ENCODE peak calls at places on chromosomes 16 and 17, in nine cellular contexts. X is psoas muscle, I is lung, H is adrenal gland, J is endodermal cell, O is A549, N is Panc1, D is K562, P is heart left ventricle. B is an unnamed sample.

GRCh38 chr17:40551874-40552768 is 13.2 kb downstream of the CCR7 start:
- DNase-seq in X (peak; percentile 79), I (peak; percentile 30), H (peak; percentile 48), J (peak; percentile 45), O (peak; percentile 99), N (peak; percentile 48), D (peak; percentile 0), P (no peak), B (peak; percentile 75)

GRCh38 chr16:66964049-66964448 is 3.0 kb downstream of the CES3 start:
- DNase-seq in X (peak; percentile 42), I (no peak), H (no peak), J (no peak), O (no peak), N (no peak), D (no peak), P (no peak), B (peak; percentile 28)

GRCh38 chr17:43069368-43069898 is 44.4 kb downstream of the RND2 start:
- DNase-seq in X (no peak), I (no peak), H (no peak), J (no peak), O (no peak), N (no peak), D (no peak), P (no peak), B (no peak)

GRCh38 chr16:1151424-1152122 is 1.3 kb upstream of the CACNA1H start:
- DNase-seq in X (no peak), I (no peak), H (no peak), J (peak; percentile 57), O (no peak), N (no peak), D (no peak), P (no peak), B (no peak)

GRCh38 chr17:53896047-53896446 is 73.3 kb downstream of the KIF2B start:
- DNase-seq in X (no peak), I (no peak), H (no peak), J (no peak), O (no peak), N (no peak), D (no peak), P (no peak), B (no peak)

GRCh38 chr16:4646773-4647660 is 22.4 kb downstream of the MGRN1 start:
- DNase-seq in X (no peak), I (no peak), H (no peak), J (no peak), O (no peak), N (no peak), D (no peak), P (no peak), B (peak; percentile 46)

GRCh38 chr16:26795184-26795583 is 271.5 kb upstream of the C16orf82 start:
- DNase-seq in X (no peak), I (no peak), H (no peak), J (peak; percentile 69), O (no peak), N (no peak), D (peak; percentile 12), P (no peak), B (no peak)

GRCh38 chr17:58870747-58871146 is 115.1 kb downstream of the PPM1E start:
- DNase-seq in X (no peak), I (no peak), H (no peak), J (peak; percentile 52), O (peak; percentile 13), N (no peak), D (no peak), P (no peak), B (no peak)

GRCh38 chr17:51346218-51346982 is 86.1 kb downstream of the UTP18 start:
- DNase-seq in X (no peak), I (no peak), H (no peak), J (no peak), O (no peak), N (no peak), D (no peak), P (no peak), B (no peak)

GRCh38 chr17:3535253-3535995 is 22.2 kb downstream of the TRPV3 start:
- DNase-seq in X (peak; percentile 87), I (peak; percentile 51), H (peak; percentile 54), J (peak; percentile 94), O (peak; percentile 89), N (peak; percentile 12), D (peak; percentile 30), P (peak; percentile 53), B (peak; percentile 81)

GRCh38 chr17:28154242-28154641 is 111.8 kb downstream of the NLK start:
- DNase-seq in X (no peak), I (no peak), H (no peak), J (no peak), O (peak; percentile 19), N (no peak), D (no peak), P (no peak), B (no peak)

GRCh38 chr17:32805029-32805976 is 71.6 kb downstream of the MYO1D start:
- DNase-seq in X (no peak), I (no peak), H (no peak), J (no peak), O (no peak), N (no peak), D (no peak), P (no peak), B (no peak)

GRCh38 chr16:88815901-88816589 is 4.3 kb upstream of the APRT start:
- DNase-seq in X (no peak), I (no peak), H (peak; percentile 63), J (peak; percentile 91), O (peak; percentile 46), N (no peak), D (no peak), P (no peak), B (no peak)

GRCh38 chr17:44321246-44322120 is 3.1 kb downstream of the SLC25A39 start:
- DNase-seq in X (no peak), I (no peak), H (no peak), J (no peak), O (no peak), N (no peak), D (no peak), P (no peak), B (no peak)

GRCh38 chr16:49335828-49336227 is 37.8 kb upstream of the C16orf78 start:
- DNase-seq in X (no peak), I (no peak), H (no peak), J (no peak), O (no peak), N (no peak), D (no peak), P (no peak), B (no peak)

GRCh38 chr16:27920391-27920891 is 143.1 kb downstream of the GSG1L start:
- DNase-seq in X (no peak), I (no peak), H (peak; percentile 22), J (peak; percentile 91), O (peak; percentile 20), N (no peak), D (peak; percentile 6), P (no peak), B (no peak)

DNA sequence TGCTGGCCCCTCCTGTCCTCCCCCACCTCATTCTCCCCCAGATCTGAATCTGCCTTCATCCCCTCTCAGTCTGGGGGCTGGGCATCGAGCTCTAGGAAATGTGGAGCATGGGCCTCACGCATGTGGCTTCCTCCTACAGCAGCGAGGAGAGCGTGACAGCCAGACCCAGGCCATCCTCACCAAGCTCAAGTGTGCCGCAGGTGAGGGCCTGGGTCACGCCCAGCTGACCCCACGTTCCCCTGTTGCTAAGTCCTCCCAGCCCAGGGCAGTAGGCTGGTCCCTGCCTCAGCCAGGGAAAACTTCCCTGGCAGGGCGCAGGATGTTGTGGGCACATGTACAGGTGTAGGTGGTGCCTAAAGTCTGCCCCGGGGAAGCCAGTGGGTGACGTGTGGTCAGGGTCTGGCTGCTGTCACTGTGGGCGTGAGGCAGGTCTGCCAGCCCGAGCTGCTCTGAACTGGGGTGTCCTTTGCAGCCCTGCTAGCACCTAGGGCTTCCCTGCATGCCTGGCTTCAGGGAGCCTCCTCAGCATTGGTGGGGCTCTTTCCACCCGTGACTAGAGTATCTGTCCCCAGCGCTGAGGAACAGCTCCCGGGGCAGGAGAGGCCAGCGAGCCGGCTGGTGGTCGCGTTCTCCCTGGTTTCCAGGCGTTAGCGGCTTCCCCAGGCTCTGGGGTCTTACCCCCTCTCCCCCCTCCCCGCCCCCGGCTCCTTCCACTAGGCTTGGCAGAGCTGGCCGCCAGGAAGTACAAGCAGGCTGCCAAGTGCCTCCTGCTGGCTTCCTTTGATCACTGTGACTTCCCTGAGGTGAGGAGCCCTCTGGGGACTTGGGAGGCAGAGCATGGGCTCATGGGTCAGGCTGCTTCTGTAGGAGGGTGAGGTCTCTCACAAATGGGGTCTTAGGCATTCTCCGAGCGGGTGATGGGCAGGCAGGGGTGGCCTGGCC is 3.6 kb downstream of the GPS1 start:
- DNase-seq in X (peak; percentile 51), I (no peak), H (no peak), J (no peak), O (no peak), N (no peak), D (no peak), P (no peak), B (peak; percentile 58)
- H3K4me1 ChIP-seq in X (peaks cover 21% of the 10 kb centered on the region), I (peaks cover 4% of the 10 kb centered on the region), H (peaks cover 27% of the 10 kb centered on the region), J (no peaks in the 10 kb centered on the region), O (peaks cover 16% of the 10 kb centered on the region), N (peaks cover 31% of the 10 kb centered on the region), D (peaks cover 6% of the 10 kb centered on the region), P (peaks cover 18% of the 10 kb centered on the region), B (peaks cover 7% of the 10 kb centered on the region)

GRCh38 chr17:79028496-79029326 is 4.7 kb downstream of the C1QTNF1 start:
- DNase-seq in X (no peak), I (no peak), H (peak; percentile 38), J (peak; percentile 49), O (no peak), N (no peak), D (no peak), P (no peak), B (peak; percentile 16)

GRCh38 chr17:79027925-79028491 is 4.0 kb downstream of the C1QTNF1 start:
- DNase-seq in X (peak; percentile 64), I (no peak), H (peak; percentile 75), J (no peak), O (no peak), N (no peak), D (no peak), P (no peak), B (peak; percentile 86)

GRCh38 chr17:79026345-79027273 is 2.6 kb downstream of the C1QTNF1 start:
- DNase-seq in X (peak; percentile 70), I (no peak), H (peak; percentile 75), J (peak; percentile 49), O (peak; percentile 78), N (no peak), D (no peak), P (no peak), B (peak; percentile 83)

GRCh38 chr17:79029327-79030009 is 5.5 kb downstream of the C1QTNF1 start:
- DNase-seq in X (no peak), I (no peak), H (peak; percentile 20), J (peak; percentile 52), O (no peak), N (no peak), D (no peak), P (no peak), B (peak; percentile 15)

GRCh38 chr17:79027274-79027924 is 3.4 kb downstream of the C1QTNF1 start:
- DNase-seq in X (peak; percentile 47), I (no peak), H (peak; percentile 92), J (peak; percentile 74), O (no peak), N (no peak), D (peak; percentile 37), P (no peak), B (no peak)
- H3K4me3 ChIP-seq in X (peak overlapping the region; percentile 32), I (no peak overlapping the region), H (peak overlapping the region; percentile 2), J (no peak overlapping the region), O (peak overlapping the region; percentile 5), N (no peak overlapping the region), D (no peak overlapping the region), P (peak overlapping the region; percentile 21), B (peak overlapping the region; percentile 52)

GRCh38 chr16:23838485-23839142 is 2.8 kb downstream of the PRKCB start:
- DNase-seq in X (no peak), I (no peak), H (no peak), J (no peak), O (no peak), N (no peak), D (no peak), P (no peak), B (no peak)
- H3K4me1 ChIP-seq in X (no peaks in the 10 kb centered on the region), I (no peaks in the 10 kb centered on the region), H (no peaks in the 10 kb centered on the region), J (no peaks in the 10 kb centered on the region), O (no peaks in the 10 kb centered on the region), N (no peaks in the 10 kb centered on the region), D (peaks cover 49% of the 10 kb centered on the region), P (no peaks in the 10 kb centered on the region), B (no peaks in the 10 kb centered on the region)

GRCh38 chr16:70572050-70572925 is 48.7 kb downstream of the SF3B3 start:
- DNase-seq in X (no peak), I (no peak), H (peak; percentile 13), J (no peak), O (no peak), N (no peak), D (no peak), P (no peak), B (no peak)
- H3K4me3 ChIP-seq in X (no peak overlapping the region), I (no peak overlapping the region), H (no peak overlapping the region), J (no peak overlapping the region), O (no peak overlapping the region), N (no peak overlapping the region), D (no peak overlapping the region), P (no peak overlapping the region), B (no peak overlapping the region)

B was measured in right cardiac atrium.